ENCODE peak calls at places on chromosomes 7 and 10, in six cellular contexts. Y is Panc1, W is suprapubic skin, K is stomach, Z is GM23338, X is K562. R is an unnamed sample.

GRCh38 chr10:113052076-113052830 is 102.2 kb downstream of the TCF7L2 start:
- DNase-seq in Y (no peak), W (no peak), K (no peak), Z (no peak), X (peak; percentile 24), R (no peak)

GRCh38 chr10:132812544-132812943 is 26.6 kb upstream of the NKX6-2 start:
- DNase-seq in Y (no peak), W (no peak), K (peak; percentile 14), Z (no peak), X (no peak), R (no peak)

GRCh38 chr10:101060036-101060950 is 1.5 kb upstream of the KAZALD1 start:
- DNase-seq in Y (peak; percentile 86), W (peak; percentile 96), K (peak; percentile 94), Z (peak; percentile 97), X (peak; percentile 73), R (peak; percentile 91)

GRCh38 chr7:1160665-1161010 is 642 bp upstream of the ZFAND2A start:
- DNase-seq in Y (no peak), W (no peak), K (no peak), Z (peak; percentile 28), X (peak; percentile 57), R (no peak)

GRCh38 chr10:114767101-114767588 is 54.4 kb upstream of the FHIP2A start:
- DNase-seq in Y (no peak), W (no peak), K (no peak), Z (no peak), X (no peak), R (no peak)

GRCh38 chr7:135846339-135846738 is 97.7 kb upstream of the FAM180A start:
- DNase-seq in Y (no peak), W (no peak), K (no peak), Z (no peak), X (no peak), R (no peak)

GRCh38 chr7:18499407-18500197 is 4.1 kb downstream of the HDAC9 start:
- DNase-seq in Y (no peak), W (no peak), K (peak; percentile 64), Z (no peak), X (no peak), R (peak; percentile 24)

GRCh38 chr10:118908487-118909280 is 120.8 kb upstream of the NANOS1 start:
- DNase-seq in Y (no peak), W (no peak), K (no peak), Z (no peak), X (no peak), R (no peak)

GRCh38 chr10:509361-510102 is 179.9 kb downstream of the DIP2C start:
- DNase-seq in Y (no peak), W (peak; percentile 52), K (no peak), Z (no peak), X (no peak), R (no peak)

GRCh38 chr7:128697301-128697905 is 25.3 kb downstream of the GARIN1A start:
- DNase-seq in Y (no peak), W (no peak), K (peak; percentile 38), Z (peak; percentile 91), X (peak; percentile 86), R (no peak)

GRCh38 chr10:100502926-100503480 is 16.7 kb downstream of the SEC31B start:
- DNase-seq in Y (no peak), W (no peak), K (no peak), Z (no peak), X (no peak), R (no peak)

GRCh38 chr7:66033471-66034385 is 41.9 kb upstream of the ASL start:
- DNase-seq in Y (no peak), W (no peak), K (no peak), Z (no peak), X (no peak), R (no peak)

GRCh38 chr10:131424053-131424452 is 112.5 kb upstream of the TCERG1L start:
- DNase-seq in Y (no peak), W (no peak), K (no peak), Z (no peak), X (no peak), R (no peak)

GRCh38 chr10:33155720-33156638 is 178.5 kb downstream of the NRP1 start:
- DNase-seq in Y (peak; percentile 87), W (no peak), K (no peak), Z (peak; percentile 71), X (peak; percentile 41), R (no peak)

GRCh38 chr7:142885311-142886230 is at the start of gene TRPV6:
- DNase-seq in Y (no peak), W (no peak), K (peak; percentile 88), Z (peak; percentile 68), X (no peak), R (peak; percentile 89)

GRCh38 chr7:103317009-103317408 is 19.8 kb downstream of the PMPCB start:
- DNase-seq in Y (no peak), W (no peak), K (no peak), Z (no peak), X (no peak), R (no peak)

GRCh38 chr7:75931676-75932075 is 16.7 kb downstream of the POR start:
- DNase-seq in Y (no peak), W (no peak), K (no peak), Z (no peak), X (no peak), R (no peak)

GRCh38 chr7:128112781-128113221 is 81.6 kb upstream of the LRRC4 start:
- DNase-seq in Y (no peak), W (no peak), K (no peak), Z (no peak), X (no peak), R (no peak)

GRCh38 chr10:4926400-4926799 is 36.8 kb upstream of the AKR1C1 start:
- DNase-seq in Y (no peak), W (no peak), K (no peak), Z (no peak), X (no peak), R (no peak)

GRCh38 chr7:115779561-115779960 is 251.0 kb downstream of the TFEC start:
- DNase-seq in Y (no peak), W (no peak), K (no peak), Z (no peak), X (no peak), R (no peak)

GRCh38 chr7:130982160-130982638 is 248.2 kb upstream of the KLF14 start:
- DNase-seq in Y (no peak), W (no peak), K (no peak), Z (peak; percentile 87), X (peak; percentile 59), R (no peak)

GRCh38 chr10:508726-509125 is 180.7 kb downstream of the DIP2C start:
- DNase-seq in Y (no peak), W (peak; percentile 27), K (no peak), Z (no peak), X (no peak), R (no peak)

GRCh38 chr7:36966039-36966438 is 241.7 kb upstream of the AOAH start:
- DNase-seq in Y (no peak), W (no peak), K (no peak), Z (no peak), X (no peak), R (no peak)

GRCh38 chr10:124486635-124487034 is 25.0 kb downstream of the LHPP start:
- DNase-seq in Y (no peak), W (no peak), K (no peak), Z (no peak), X (peak; percentile 80), R (no peak)

GRCh38 chr7:96131525-96131924 is 190.4 kb downstream of the SLC25A13 start:
- DNase-seq in Y (no peak), W (no peak), K (no peak), Z (peak; percentile 58), X (no peak), R (no peak)

GRCh38 chr7:12303096-12303495 is 92.0 kb downstream of the TMEM106B start:
- DNase-seq in Y (no peak), W (no peak), K (no peak), Z (no peak), X (no peak), R (no peak)

GRCh38 chr7:40859965-40860543 is 725.2 kb downstream of the SUGCT start:
- DNase-seq in Y (no peak), W (no peak), K (no peak), Z (no peak), X (no peak), R (no peak)

GRCh38 chr10:11865561-11865960 is 42.4 kb downstream of the PROSER2 start:
- DNase-seq in Y (no peak), W (no peak), K (no peak), Z (no peak), X (no peak), R (no peak)

GRCh38 chr10:11861341-11861740 is 38.2 kb downstream of the PROSER2 start:
- DNase-seq in Y (no peak), W (no peak), K (no peak), Z (no peak), X (no peak), R (no peak)

GRCh38 chr10:11864727-11865126 is 41.6 kb downstream of the PROSER2 start:
- DNase-seq in Y (no peak), W (no peak), K (peak; percentile 25), Z (no peak), X (no peak), R (no peak)

GRCh38 chr10:11861811-11862210 is 38.7 kb downstream of the PROSER2 start:
- DNase-seq in Y (no peak), W (no peak), K (no peak), Z (no peak), X (no peak), R (no peak)

DNA sequence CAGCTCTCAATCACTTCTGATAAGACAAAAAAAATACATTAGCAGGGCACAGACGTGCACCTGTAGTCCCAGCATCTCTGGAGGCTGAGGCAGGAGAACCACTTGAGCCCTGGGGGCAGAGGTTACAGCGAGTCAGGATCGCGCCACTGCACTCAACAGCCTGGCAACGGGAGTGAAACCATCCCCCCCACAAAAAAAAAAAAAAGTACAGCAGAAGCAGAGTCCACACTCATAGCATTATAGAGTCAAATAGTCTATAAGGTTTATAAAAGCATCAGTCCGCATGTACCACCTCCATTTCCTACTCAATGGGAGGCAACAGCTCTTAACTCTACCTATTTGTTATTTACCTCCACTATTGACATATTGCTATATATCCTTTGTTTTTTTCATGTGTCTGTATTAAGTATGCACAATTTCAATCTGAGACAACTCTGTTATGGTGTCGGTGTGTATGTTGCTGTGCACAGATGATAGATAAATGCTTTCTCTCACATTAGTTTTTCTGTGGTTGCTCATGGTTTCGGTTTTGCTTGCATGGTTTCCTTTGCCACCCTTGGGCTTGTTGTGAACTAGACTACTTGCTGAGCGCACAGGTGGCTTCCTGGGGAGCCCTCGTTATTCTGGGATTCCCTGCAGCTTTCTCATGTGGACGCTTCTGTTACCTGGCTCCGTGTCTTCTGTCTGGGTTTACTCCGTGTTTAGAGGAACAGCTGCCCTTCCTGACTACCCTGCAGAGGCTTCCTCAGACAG is 40.4 kb downstream of the PROSER2 start:
- DNase-seq in Y (no peak), W (no peak), K (peak; percentile 19), Z (no peak), X (no peak), R (no peak)
- H3K4me3 ChIP-seq in Y (peak overlapping the region; percentile 33), W (no peak overlapping the region), K (no peak overlapping the region), Z (no peak overlapping the region), X (no peak overlapping the region), R (no peak overlapping the region)

GRCh38 chr10:48611133-48611532 is 6.3 kb upstream of the ARHGAP22 start:
- DNase-seq in Y (no peak), W (no peak), K (no peak), Z (no peak), X (no peak), R (no peak)
- TF ChIP-seq POLR2AphosphoS5 in Y (no peak), W (no peak), K (no peak), Z (no peak), X (no peak), R (no peak)

GRCh38 chr7:139730746-139731612 is 46.8 kb downstream of the HIPK2 start:
- DNase-seq in Y (no peak), W (no peak), K (peak; percentile 65), Z (no peak), X (no peak), R (peak; percentile 40)
- H3K4me1 ChIP-seq in Y (peaks cover 39% of the 10 kb centered on the region), W (peaks cover 53% of the 10 kb centered on the region), K (peaks cover 62% of the 10 kb centered on the region), Z (peaks cover 9% of the 10 kb centered on the region), X (peaks cover 5% of the 10 kb centered on the region), R (peaks cover 23% of the 10 kb centered on the region)

GRCh38 chr7:64667311-64667710 is 1.4 kb downstream of the ZNF107 start:
- DNase-seq in Y (no peak), W (no peak), K (no peak), Z (no peak), X (no peak), R (no peak)
- H3K4me3 ChIP-seq in Y (peak overlapping the region; percentile 94), W (peak overlapping the region; percentile 79), K (peak overlapping the region; percentile 87), Z (peak overlapping the region; percentile 89), X (no peak overlapping the region), R (no peak overlapping the region)

R was measured in prostate gland.